ENCODE peak calls at places on chromosomes 11 and 22, in six cellular contexts. One of them, this sample, is unnamed.

GRCh38 chr11:70104419-70104818 is 26.3 kb downstream of the ANO1 start:
- DNase-seq in upper lobe of right lung: no peak
- DNase-seq in PC-3: no peak
- DNase-seq in MCF 10A: no peak
- DNase-seq in GM20000: no peak
- DNase-seq in HFFc6: no peak
- DNase-seq in this sample: no peak

GRCh38 chr11:20355221-20356219 is 8.0 kb upstream of the HTATIP2 start:
- DNase-seq in upper lobe of right lung: no peak
- DNase-seq in PC-3: peak; percentile 68
- DNase-seq in MCF 10A: peak; percentile 65
- DNase-seq in GM20000: peak; percentile 39
- DNase-seq in HFFc6: peak; percentile 50
- DNase-seq in this sample: no peak

GRCh38 chr11:65489061-65489705 is 9.7 kb upstream of the MALAT1 start:
- DNase-seq in upper lobe of right lung: peak; percentile 64
- DNase-seq in PC-3: no peak
- DNase-seq in MCF 10A: no peak
- DNase-seq in GM20000: no peak
- DNase-seq in HFFc6: peak; percentile 98
- DNase-seq in this sample: no peak

GRCh38 chr11:123838199-123838598 is 32.0 kb upstream of the OR6M1 start:
- DNase-seq in upper lobe of right lung: no peak
- DNase-seq in PC-3: no peak
- DNase-seq in MCF 10A: no peak
- DNase-seq in GM20000: no peak
- DNase-seq in HFFc6: no peak
- DNase-seq in this sample: no peak

GRCh38 chr11:130212431-130212961 is 52.9 kb downstream of the ST14 start:
- DNase-seq in upper lobe of right lung: peak; percentile 55
- DNase-seq in PC-3: no peak
- DNase-seq in MCF 10A: no peak
- DNase-seq in GM20000: peak; percentile 33
- DNase-seq in HFFc6: no peak
- DNase-seq in this sample: peak; percentile 47

GRCh38 chr11:62539238-62539925 is 7.2 kb downstream of the AHNAK start:
- DNase-seq in upper lobe of right lung: peak; percentile 82
- DNase-seq in PC-3: peak; percentile 97
- DNase-seq in MCF 10A: peak; percentile 93
- DNase-seq in GM20000: no peak
- DNase-seq in HFFc6: peak; percentile 91
- DNase-seq in this sample: no peak

GRCh38 chr11:10809373-10810199 is 860 bp upstream of the EIF4G2 start:
- DNase-seq in upper lobe of right lung: no peak
- DNase-seq in PC-3: peak; percentile 63
- DNase-seq in MCF 10A: peak; percentile 69
- DNase-seq in GM20000: peak; percentile 50
- DNase-seq in HFFc6: peak; percentile 63
- DNase-seq in this sample: no peak

GRCh38 chr11:8253566-8253965 is 10.1 kb downstream of the LMO1 start:
- DNase-seq in upper lobe of right lung: peak; percentile 21
- DNase-seq in PC-3: no peak
- DNase-seq in MCF 10A: no peak
- DNase-seq in GM20000: no peak
- DNase-seq in HFFc6: no peak
- DNase-seq in this sample: no peak

GRCh38 chr11:122745111-122745510 is 89.6 kb downstream of the UBASH3B start:
- DNase-seq in upper lobe of right lung: no peak
- DNase-seq in PC-3: no peak
- DNase-seq in MCF 10A: no peak
- DNase-seq in GM20000: no peak
- DNase-seq in HFFc6: no peak
- DNase-seq in this sample: no peak

GRCh38 chr22:37549704-37550059 is 10.6 kb upstream of the CDC42EP1 start:
- DNase-seq in upper lobe of right lung: peak; percentile 81
- DNase-seq in PC-3: no peak
- DNase-seq in MCF 10A: peak; percentile 47
- DNase-seq in GM20000: no peak
- DNase-seq in HFFc6: peak; percentile 53
- DNase-seq in this sample: no peak

GRCh38 chr22:44878483-44879300 is 126.3 kb downstream of the ARHGAP8 start:
- DNase-seq in upper lobe of right lung: peak; percentile 46
- DNase-seq in PC-3: no peak
- DNase-seq in MCF 10A: no peak
- DNase-seq in GM20000: no peak
- DNase-seq in HFFc6: no peak
- DNase-seq in this sample: no peak

GRCh38 chr11:47918882-47919495 is 61.4 kb upstream of the PTPRJ start:
- DNase-seq in upper lobe of right lung: no peak
- DNase-seq in PC-3: peak; percentile 57
- DNase-seq in MCF 10A: peak; percentile 47
- DNase-seq in GM20000: no peak
- DNase-seq in HFFc6: peak; percentile 29
- DNase-seq in this sample: no peak

GRCh38 chr11:88420165-88420781 is 82.7 kb upstream of the CTSC start:
- DNase-seq in upper lobe of right lung: no peak
- DNase-seq in PC-3: peak; percentile 77
- DNase-seq in MCF 10A: peak; percentile 91
- DNase-seq in GM20000: no peak
- DNase-seq in HFFc6: peak; percentile 86
- DNase-seq in this sample: no peak

GRCh38 chr22:29903371-29903770 is 20.4 kb downstream of the MTMR3 start:
- DNase-seq in upper lobe of right lung: no peak
- DNase-seq in PC-3: no peak
- DNase-seq in MCF 10A: no peak
- DNase-seq in GM20000: no peak
- DNase-seq in HFFc6: no peak
- DNase-seq in this sample: no peak

GRCh38 chr11:63841554-63841953 is 2.6 kb downstream of the MARK2 start:
- DNase-seq in upper lobe of right lung: peak; percentile 72
- DNase-seq in PC-3: peak; percentile 80
- DNase-seq in MCF 10A: peak; percentile 46
- DNase-seq in GM20000: no peak
- DNase-seq in HFFc6: peak; percentile 63
- DNase-seq in this sample: no peak

DNA sequence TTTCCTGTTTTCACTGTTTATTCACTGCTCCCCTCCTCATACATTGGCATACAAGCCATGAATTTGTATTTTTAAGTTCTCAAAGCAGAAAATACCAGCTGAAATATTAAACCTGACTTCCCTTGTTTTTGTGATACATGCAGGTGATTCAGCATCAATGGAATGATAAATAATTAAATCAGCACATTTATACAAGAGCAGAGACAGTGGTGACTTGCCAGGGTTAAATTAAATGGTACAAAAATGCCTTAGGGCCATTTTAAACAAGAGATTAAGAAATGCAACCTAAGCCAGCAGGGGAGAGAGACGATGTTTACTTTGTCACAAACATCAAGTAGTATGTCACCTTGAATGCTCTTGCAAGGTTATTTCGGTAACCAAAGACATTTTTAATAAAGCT is 95.9 kb upstream of the DDI1 start:
- DNase-seq in upper lobe of right lung: no peak
- DNase-seq in PC-3: peak; percentile 64
- DNase-seq in MCF 10A: peak; percentile 39
- DNase-seq in GM20000: no peak
- DNase-seq in HFFc6: peak; percentile 45
- DNase-seq in this sample: no peak
- TF ChIP-seq CTCF in upper lobe of right lung: no peak
- TF ChIP-seq CTCF in PC-3: no peak
- TF ChIP-seq CTCF in MCF 10A: no peak
- TF ChIP-seq CTCF in GM20000: no peak
- TF ChIP-seq CTCF in HFFc6: no peak
- TF ChIP-seq CTCF in this sample: no peak

GRCh38 chr11:68818181-68818580 is 23.5 kb downstream of the CPT1A start:
- DNase-seq in upper lobe of right lung: no peak
- DNase-seq in PC-3: no peak
- DNase-seq in MCF 10A: peak; percentile 19
- DNase-seq in GM20000: no peak
- DNase-seq in HFFc6: no peak
- DNase-seq in this sample: no peak

GRCh38 chr11:68825603-68826002 is 16.1 kb downstream of the CPT1A start:
- DNase-seq in upper lobe of right lung: peak; percentile 73
- DNase-seq in PC-3: peak; percentile 75
- DNase-seq in MCF 10A: peak; percentile 59
- DNase-seq in GM20000: no peak
- DNase-seq in HFFc6: no peak
- DNase-seq in this sample: no peak

GRCh38 chr11:68819362-68819761 is 22.4 kb downstream of the CPT1A start:
- DNase-seq in upper lobe of right lung: no peak
- DNase-seq in PC-3: no peak
- DNase-seq in MCF 10A: no peak
- DNase-seq in GM20000: no peak
- DNase-seq in HFFc6: no peak
- DNase-seq in this sample: no peak

GRCh38 chr11:68822546-68822945 is 19.2 kb downstream of the CPT1A start:
- DNase-seq in upper lobe of right lung: no peak
- DNase-seq in PC-3: no peak
- DNase-seq in MCF 10A: no peak
- DNase-seq in GM20000: no peak
- DNase-seq in HFFc6: no peak
- DNase-seq in this sample: no peak

GRCh38 chr11:68821670-68822069 is 20.0 kb downstream of the CPT1A start:
- DNase-seq in upper lobe of right lung: no peak
- DNase-seq in PC-3: no peak
- DNase-seq in MCF 10A: no peak
- DNase-seq in GM20000: no peak
- DNase-seq in HFFc6: no peak
- DNase-seq in this sample: no peak
- TF ChIP-seq CTCF in upper lobe of right lung: no peak
- TF ChIP-seq CTCF in PC-3: peak; percentile 42
- TF ChIP-seq CTCF in MCF 10A: no peak
- TF ChIP-seq CTCF in GM20000: no peak
- TF ChIP-seq CTCF in HFFc6: peak; percentile 29
- TF ChIP-seq CTCF in this sample: no peak

DNA sequence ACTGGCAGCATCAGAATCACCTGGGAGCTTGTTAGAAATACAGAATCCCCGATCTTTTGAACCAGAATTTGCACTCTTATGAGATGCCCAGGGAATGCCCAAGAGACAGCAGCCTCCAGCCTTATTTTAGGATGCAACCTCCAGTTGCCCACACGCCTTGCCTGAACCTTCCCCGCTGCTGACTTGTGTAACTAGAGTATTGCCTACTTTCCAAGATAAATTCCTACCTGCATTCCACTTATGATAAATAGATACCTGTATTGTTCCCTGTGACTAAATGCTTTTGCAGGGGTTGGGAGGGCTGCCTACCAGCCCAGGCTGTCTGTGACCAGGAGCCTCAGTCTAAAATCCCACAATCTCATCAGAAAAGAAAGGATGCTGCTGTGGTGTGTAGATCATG is 44.3 kb upstream of the HMGXB4 start:
- DNase-seq in upper lobe of right lung: no peak
- DNase-seq in PC-3: no peak
- DNase-seq in MCF 10A: no peak
- DNase-seq in GM20000: no peak
- DNase-seq in HFFc6: no peak
- DNase-seq in this sample: no peak
- TF ChIP-seq CTCF in upper lobe of right lung: no peak
- TF ChIP-seq CTCF in PC-3: no peak
- TF ChIP-seq CTCF in MCF 10A: no peak
- TF ChIP-seq CTCF in GM20000: no peak
- TF ChIP-seq CTCF in HFFc6: no peak
- TF ChIP-seq CTCF in this sample: no peak

DNA sequence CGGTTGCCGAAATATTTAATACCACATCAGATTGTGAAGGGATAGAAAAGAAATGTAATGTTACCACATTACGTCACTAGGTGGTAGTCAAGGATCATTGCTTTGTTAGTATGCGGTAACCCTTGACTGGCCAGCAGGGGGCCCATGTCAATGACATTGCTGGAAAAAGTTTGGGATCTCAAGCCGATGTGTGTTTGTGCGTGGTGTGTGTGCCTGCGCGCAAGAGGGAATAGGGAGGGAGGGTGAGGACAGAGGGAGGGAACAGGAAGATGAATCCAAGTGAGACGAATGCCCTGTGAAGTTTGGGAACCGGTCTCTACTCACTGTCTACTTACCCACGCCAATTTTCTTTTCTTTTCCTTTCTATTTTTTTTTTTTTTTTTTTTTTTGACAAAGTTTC is 10.7 kb upstream of the MRGPRX2 start:
- DNase-seq in upper lobe of right lung: peak; percentile 81
- DNase-seq in PC-3: peak; percentile 87
- DNase-seq in MCF 10A: peak; percentile 90
- DNase-seq in GM20000: peak; percentile 75
- DNase-seq in HFFc6: peak; percentile 78
- DNase-seq in this sample: peak; percentile 79
- TF ChIP-seq CTCF in upper lobe of right lung: peak; percentile 89
- TF ChIP-seq CTCF in PC-3: peak; percentile 98
- TF ChIP-seq CTCF in MCF 10A: peak; percentile 98
- TF ChIP-seq CTCF in GM20000: peak; percentile 92
- TF ChIP-seq CTCF in HFFc6: peak; percentile 98
- TF ChIP-seq CTCF in this sample: peak; percentile 95

GRCh38 chr22:31253949-31254348 is 38.3 kb downstream of the PIK3IP1 start:
- DNase-seq in upper lobe of right lung: peak; percentile 74
- DNase-seq in PC-3: no peak
- DNase-seq in MCF 10A: peak; percentile 97
- DNase-seq in GM20000: no peak
- DNase-seq in HFFc6: no peak
- DNase-seq in this sample: no peak
- TF ChIP-seq CTCF in upper lobe of right lung: peak; percentile 13
- TF ChIP-seq CTCF in PC-3: no peak
- TF ChIP-seq CTCF in MCF 10A: no peak
- TF ChIP-seq CTCF in GM20000: no peak
- TF ChIP-seq CTCF in HFFc6: no peak
- TF ChIP-seq CTCF in this sample: no peak

GRCh38 chr11:56214537-56214936 is 19.5 kb downstream of the OR5T2 start:
- DNase-seq in upper lobe of right lung: no peak
- DNase-seq in PC-3: no peak
- DNase-seq in MCF 10A: no peak
- DNase-seq in GM20000: no peak
- DNase-seq in HFFc6: no peak
- DNase-seq in this sample: no peak
- TF ChIP-seq CTCF in upper lobe of right lung: no peak
- TF ChIP-seq CTCF in PC-3: no peak
- TF ChIP-seq CTCF in MCF 10A: no peak
- TF ChIP-seq CTCF in GM20000: no peak
- TF ChIP-seq CTCF in HFFc6: no peak
- TF ChIP-seq CTCF in this sample: no peak

DNA sequence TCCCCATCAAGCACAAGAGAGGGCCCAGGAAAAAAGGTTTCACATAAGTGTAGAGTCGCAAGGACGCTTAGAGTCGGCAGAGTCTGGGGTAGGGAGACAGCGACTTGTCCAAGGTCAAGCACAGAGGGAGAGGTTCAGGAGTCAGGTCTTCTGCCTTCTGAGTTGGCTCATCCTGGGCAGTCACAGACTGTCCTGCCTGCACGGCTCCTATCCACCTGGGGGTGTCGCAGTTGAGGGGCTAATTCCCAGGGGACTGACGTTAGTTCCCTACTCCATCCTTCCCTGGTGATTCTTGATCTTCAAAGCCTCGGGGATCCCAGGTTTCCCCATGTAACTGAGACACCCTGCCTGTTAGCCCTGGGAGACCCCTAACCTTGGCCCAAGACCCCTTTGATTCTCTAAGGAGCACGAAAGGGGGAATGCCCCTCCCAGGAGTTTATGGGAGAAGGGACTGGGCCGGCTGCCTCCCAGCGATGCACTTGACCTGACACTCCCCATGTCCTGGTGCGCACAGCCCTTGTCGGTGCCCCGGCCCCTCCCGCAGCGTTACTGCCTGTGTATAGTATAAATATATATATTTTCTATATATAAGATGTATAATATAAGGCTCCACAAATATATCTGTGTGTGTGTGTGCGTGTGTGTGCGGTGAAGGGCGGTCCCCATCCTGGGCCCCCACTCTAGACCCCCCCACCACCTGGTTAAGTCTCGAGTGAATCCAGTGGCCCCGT is 14.7 kb upstream of the TAB1 start:
- DNase-seq in upper lobe of right lung: no peak
- DNase-seq in PC-3: peak; percentile 23
- DNase-seq in MCF 10A: peak; percentile 23
- DNase-seq in GM20000: no peak
- DNase-seq in HFFc6: no peak
- DNase-seq in this sample: no peak
- TF ChIP-seq CTCF in upper lobe of right lung: no peak
- TF ChIP-seq CTCF in PC-3: peak; percentile 44
- TF ChIP-seq CTCF in MCF 10A: peak; percentile 10
- TF ChIP-seq CTCF in GM20000: no peak
- TF ChIP-seq CTCF in HFFc6: peak; percentile 60
- TF ChIP-seq CTCF in this sample: peak; percentile 9

This sample was measured in GM13976.